ENCODE peak calls at places on chromosomes 2 and 18, in eight cellular contexts. X is body of pancreas, J is BJ, T is right lobe of liver, I is thoracic aorta, H is Peyer's patch, E is foreskin fibroblast, Y is AG09309. V is an unnamed sample.

GRCh38 chr2:61443342-61444041 is 27.4 kb downstream of the USP34 start:
- DNase-seq in X (no peak), J (no peak), T (no peak), I (no peak), H (no peak), E (no peak), Y (no peak), V (no peak)

GRCh38 chr2:218896501-218897393 is 16.1 kb downstream of the WNT10A start:
- DNase-seq in X (no peak), J (no peak), T (no peak), I (no peak), H (peak), E (no peak), Y (no peak), V (no peak)

GRCh38 chr2:10501980-10502802 is 54.1 kb upstream of the ODC1 start:
- DNase-seq in X (no peak), J (no peak), T (peak), I (no peak), H (peak), E (no peak), Y (no peak), V (no peak)

GRCh38 chr2:136363921-136364320 is 246.0 kb upstream of the CXCR4 start:
- DNase-seq in X (no peak), J (no peak), T (no peak), I (no peak), H (no peak), E (no peak), Y (no peak), V (no peak)

GRCh38 chr2:191048073-191048472 is 34.1 kb upstream of the STAT1 start:
- DNase-seq in X (no peak), J (no peak), T (no peak), I (no peak), H (no peak), E (no peak), Y (no peak), V (peak)

GRCh38 chr2:10772201-10772867 is 40.3 kb downstream of the PDIA6 start:
- DNase-seq in X (no peak), J (no peak), T (no peak), I (no peak), H (no peak), E (no peak), Y (no peak), V (no peak)

GRCh38 chr2:114354199-114354598 is 88.2 kb upstream of the DPP10 start:
- DNase-seq in X (no peak), J (no peak), T (no peak), I (no peak), H (no peak), E (no peak), Y (no peak), V (no peak)

GRCh38 chr2:1995987-1996386 is 251.7 kb upstream of the PXDN start:
- DNase-seq in X (no peak), J (peak), T (no peak), I (no peak), H (no peak), E (no peak), Y (no peak), V (no peak)

GRCh38 chr2:179434357-179434756 is 169.7 kb upstream of the SESTD1 start:
- DNase-seq in X (no peak), J (no peak), T (no peak), I (no peak), H (no peak), E (no peak), Y (no peak), V (no peak)

GRCh38 chr2:54502731-54503130 is 46.6 kb downstream of the SPTBN1 start:
- DNase-seq in X (no peak), J (no peak), T (no peak), I (no peak), H (no peak), E (no peak), Y (no peak), V (no peak)

GRCh38 chr2:60742419-60742818 is 13.6 kb upstream of the PAPOLG start:
- DNase-seq in X (no peak), J (no peak), T (no peak), I (no peak), H (no peak), E (no peak), Y (no peak), V (no peak)

GRCh38 chr18:13452448-13452811 is 233.9 kb downstream of the LDLRAD4 start:
- DNase-seq in X (no peak), J (peak), T (no peak), I (no peak), H (no peak), E (peak), Y (peak), V (peak)

GRCh38 chr2:168734199-168734746 is 68.2 kb upstream of the NOSTRIN start:
- DNase-seq in X (no peak), J (no peak), T (no peak), I (no peak), H (no peak), E (no peak), Y (no peak), V (no peak)

GRCh38 chr18:62521082-62521481 is 1.7 kb upstream of the ZCCHC2 start:
- DNase-seq in X (no peak), J (no peak), T (no peak), I (no peak), H (no peak), E (no peak), Y (no peak), V (no peak)

GRCh38 chr2:151570191-151570590 is 160.5 kb downstream of the RIF1 start:
- DNase-seq in X (no peak), J (no peak), T (no peak), I (no peak), H (no peak), E (no peak), Y (no peak), V (no peak)

GRCh38 chr2:20135631-20136050 is 84.2 kb upstream of the LAPTM4A start:
- DNase-seq in X (peak), J (no peak), T (peak), I (no peak), H (peak), E (peak), Y (no peak), V (no peak)

GRCh38 chr18:48728204-48728833 is 189.5 kb downstream of the CTIF start:
- DNase-seq in X (no peak), J (peak), T (no peak), I (no peak), H (no peak), E (peak), Y (peak), V (peak)

GRCh38 chr2:203412555-203413331 is 84.5 kb downstream of the ABI2 start:
- DNase-seq in X (no peak), J (no peak), T (no peak), I (no peak), H (no peak), E (no peak), Y (no peak), V (no peak)

GRCh38 chr18:36905560-36905959 is 76.6 kb downstream of the KIAA1328 start:
- DNase-seq in X (no peak), J (no peak), T (no peak), I (no peak), H (no peak), E (no peak), Y (no peak), V (no peak)

GRCh38 chr18:5207471-5207870 is 10.4 kb upstream of the AKAIN1 start:
- DNase-seq in X (no peak), J (no peak), T (no peak), I (no peak), H (no peak), E (no peak), Y (no peak), V (no peak)

GRCh38 chr2:11775384-11775783 is 29.0 kb downstream of the LPIN1 start:
- DNase-seq in X (no peak), J (no peak), T (no peak), I (no peak), H (no peak), E (peak), Y (no peak), V (peak)

DNA sequence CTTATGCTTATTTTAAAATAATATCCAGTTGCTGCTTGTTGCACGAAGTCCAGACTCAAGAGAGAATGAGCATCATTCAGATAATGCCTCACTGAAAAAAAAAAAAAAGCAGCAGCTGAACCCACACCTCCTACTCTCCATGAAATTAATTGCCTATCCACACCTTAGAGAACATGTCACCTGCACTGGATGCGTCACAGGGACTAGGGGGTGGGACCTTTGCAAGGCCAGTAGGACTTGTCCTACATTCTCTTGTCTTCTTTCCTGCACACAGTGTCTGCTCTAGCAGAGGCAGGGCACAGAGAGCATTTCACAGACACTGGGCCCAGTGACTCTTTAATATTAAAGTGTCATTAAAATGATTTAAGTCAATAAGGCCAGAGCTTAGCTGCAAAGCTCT is at the start of gene ABCA12:
- DNase-seq in X (no peak), J (no peak), T (no peak), I (no peak), H (no peak), E (no peak), Y (no peak), V (no peak)
- H3K4me3 ChIP-seq in X (no peak), J (no peak), T (no peak), I (no peak), H (no peak), E (no peak), Y (no peak), V (no peak)

GRCh38 chr18:56407631-56408030 is 230.8 kb downstream of the TXNL1 start:
- DNase-seq in X (no peak), J (no peak), T (no peak), I (no peak), H (no peak), E (no peak), Y (no peak), V (no peak)
- TF ChIP-seq CTCF in X (no peak), J (no peak), T (no peak), I (no peak), H (no peak), E (no peak), Y (no peak), V (no peak)

GRCh38 chr18:35345950-35346349 is 1.7 kb upstream of the ZNF24 start:
- DNase-seq in X (no peak), J (no peak), T (no peak), I (no peak), H (no peak), E (no peak), Y (no peak), V (no peak)

GRCh38 chr18:35345460-35345921 is 1.3 kb upstream of the ZNF24 start:
- DNase-seq in X (peak), J (no peak), T (no peak), I (no peak), H (peak), E (no peak), Y (no peak), V (no peak)

GRCh38 chr18:35344736-35345459 is 678 bp upstream of the ZNF24 start:
- DNase-seq in X (peak), J (no peak), T (no peak), I (no peak), H (no peak), E (no peak), Y (no peak), V (no peak)

GRCh38 chr18:35343936-35344735 is at the start of gene ZNF24:
- DNase-seq in X (peak), J (peak), T (peak), I (peak), H (peak), E (peak), Y (peak), V (no peak)

GRCh38 chr18:35343488-35343935 is 708 bp downstream of the ZNF24 start:
- DNase-seq in X (no peak), J (no peak), T (no peak), I (no peak), H (no peak), E (no peak), Y (no peak), V (no peak)
- H3K4me3 ChIP-seq in X (peak), J (peak), T (peak), I (peak), H (peak), E (peak), Y (peak), V (peak)

DNA sequence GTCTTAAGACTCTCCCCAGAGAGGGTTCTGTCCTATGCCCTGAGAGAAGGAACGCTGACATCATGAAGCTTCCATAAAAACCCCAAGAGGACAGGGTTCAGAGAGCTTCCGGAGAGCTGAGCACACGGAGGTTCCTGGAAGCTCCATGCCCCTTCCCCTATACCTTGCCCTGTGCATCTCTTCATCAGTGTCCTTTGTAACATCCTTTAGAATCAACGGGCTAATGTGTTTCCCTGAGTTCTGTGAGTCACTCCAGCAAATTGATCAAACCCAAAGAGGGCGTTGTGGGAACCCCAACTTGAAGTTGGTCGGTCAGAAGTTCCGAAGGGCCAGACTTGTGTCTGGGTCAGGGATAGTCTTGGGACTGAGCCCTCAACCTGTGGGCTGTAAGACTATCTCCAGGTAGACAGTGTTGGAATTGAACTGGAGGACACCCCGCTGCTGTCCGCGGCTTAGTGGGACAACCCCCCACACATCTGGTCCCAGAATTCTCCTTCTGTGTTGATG is 25.8 kb upstream of the GPR55 start:
- DNase-seq in X (no peak), J (no peak), T (no peak), I (no peak), H (no peak), E (no peak), Y (no peak), V (no peak)
- TF ChIP-seq CTCF in X (no peak), J (no peak), T (no peak), I (no peak), H (no peak), E (no peak), Y (no peak), V (no peak)

GRCh38 chr18:23992941-23993280 is 21.6 kb upstream of the TTC39C start:
- DNase-seq in X (no peak), J (no peak), T (no peak), I (no peak), H (no peak), E (no peak), Y (no peak), V (no peak)
- H3K4me3 ChIP-seq in X (no peak), J (no peak), T (no peak), I (no peak), H (peak), E (no peak), Y (no peak), V (no peak)

GRCh38 chr2:170292415-170292814 is 114.5 kb downstream of the MYO3B start:
- DNase-seq in X (no peak), J (no peak), T (no peak), I (no peak), H (no peak), E (no peak), Y (no peak), V (no peak)
- TF ChIP-seq CTCF in X (no peak), J (no peak), T (no peak), I (no peak), H (no peak), E (no peak), Y (no peak), V (no peak)

GRCh38 chr2:213091765-213092164 is 59.6 kb downstream of the IKZF2 start:
- DNase-seq in X (no peak), J (no peak), T (no peak), I (no peak), H (no peak), E (no peak), Y (no peak), V (no peak)

GRCh38 chr2:213086566-213086965 is 64.8 kb downstream of the IKZF2 start:
- DNase-seq in X (no peak), J (no peak), T (no peak), I (no peak), H (no peak), E (no peak), Y (no peak), V (no peak)

GRCh38 chr2:213090772-213091171 is 60.6 kb downstream of the IKZF2 start:
- DNase-seq in X (no peak), J (no peak), T (no peak), I (no peak), H (no peak), E (no peak), Y (no peak), V (no peak)

GRCh38 chr2:213087040-213087439 is 64.4 kb downstream of the IKZF2 start:
- DNase-seq in X (no peak), J (no peak), T (no peak), I (no peak), H (no peak), E (no peak), Y (no peak), V (no peak)

DNA sequence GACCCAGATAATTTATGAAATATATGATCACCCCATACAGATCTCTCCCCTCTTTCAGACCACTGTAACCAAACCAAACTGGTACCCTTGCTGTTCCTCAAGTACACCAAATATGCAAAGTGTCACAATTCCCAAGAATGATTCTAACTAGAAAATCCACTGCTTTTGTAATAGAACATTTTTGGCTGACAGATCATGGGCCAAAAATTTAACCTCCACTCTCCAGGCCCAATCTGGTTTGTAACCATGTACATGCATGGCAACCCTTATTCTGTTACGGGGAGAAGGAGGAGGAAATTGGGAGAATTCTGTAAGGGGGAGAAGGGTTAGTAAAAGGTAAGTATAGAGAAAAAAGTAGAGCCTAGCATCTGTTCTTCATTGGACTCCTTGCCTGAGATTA is 62.0 kb downstream of the IKZF2 start:
- DNase-seq in X (no peak), J (no peak), T (no peak), I (no peak), H (no peak), E (peak), Y (no peak), V (no peak)
- H3K4me3 ChIP-seq in X (no peak), J (no peak), T (no peak), I (no peak), H (no peak), E (no peak), Y (no peak), V (no peak)

GRCh38 chr2:29349316-29350030 is 234.3 kb downstream of the CLIP4 start:
- DNase-seq in X (no peak), J (no peak), T (no peak), I (no peak), H (no peak), E (no peak), Y (no peak), V (no peak)

GRCh38 chr2:29347774-29348465 is 232.7 kb downstream of the CLIP4 start:
- DNase-seq in X (no peak), J (no peak), T (no peak), I (no peak), H (no peak), E (no peak), Y (no peak), V (no peak)

GRCh38 chr2:29345236-29345635 is 230.0 kb downstream of the CLIP4 start:
- DNase-seq in X (no peak), J (no peak), T (no peak), I (no peak), H (no peak), E (no peak), Y (no peak), V (no peak)

GRCh38 chr2:29343830-29344229 is 228.6 kb downstream of the CLIP4 start:
- DNase-seq in X (no peak), J (no peak), T (no peak), I (no peak), H (no peak), E (no peak), Y (no peak), V (no peak)
- TF ChIP-seq CTCF in X (no peak), J (no peak), T (no peak), I (no peak), H (no peak), E (no peak), Y (no peak), V (no peak)

V was measured in AG04449.